ENCODE peak calls at places on chromosomes 12 and 14, in seven cellular contexts. One of them, this sample, is unnamed.

GRCh38 chr14:100734031-100734990 is 7.6 kb downstream of the DLK1 start:
- DNase-seq in stimulated activated CD8-positive, alpha-beta memory T cell treated with anti-CD3 and anti-CD28 coated beads, Interleukin-4, amount 100 ng/mL, for 48 hours: no peak
- DNase-seq in activated CD4-positive, alpha-beta T cell treated with anti-CD3 and anti-CD28 coated beads, Interleukin-2, amount 10 ng/mL, durations not matched to agents 7 days and 5 days: no peak
- DNase-seq in lung: no peak
- DNase-seq in GF-D8: no peak
- DNase-seq in iris pigment epithelial cell: no peak
- DNase-seq in CD8-positive, alpha-beta T cell: no peak
- DNase-seq in this sample: no peak

GRCh38 chr14:69693145-69693544 is 73.8 kb upstream of the SRSF5 start:
- DNase-seq in iris pigment epithelial cell: no peak
- DNase-seq in lung: no peak
- DNase-seq in activated CD4-positive, alpha-beta T cell treated with anti-CD3 and anti-CD28 coated beads, Interleukin-2, amount 10 ng/mL, durations not matched to agents 7 days and 5 days: no peak
- DNase-seq in GF-D8: no peak
- DNase-seq in stimulated activated CD8-positive, alpha-beta memory T cell treated with anti-CD3 and anti-CD28 coated beads, Interleukin-4, amount 100 ng/mL, for 48 hours: no peak
- DNase-seq in CD8-positive, alpha-beta T cell: no peak
- DNase-seq in this sample: no peak

GRCh38 chr12:3535431-3535841 is 44.4 kb downstream of the PRMT8 start:
- DNase-seq in lung: peak
- DNase-seq in activated CD4-positive, alpha-beta T cell treated with anti-CD3 and anti-CD28 coated beads, Interleukin-2, amount 10 ng/mL, durations not matched to agents 7 days and 5 days: no peak
- DNase-seq in GF-D8: no peak
- DNase-seq in iris pigment epithelial cell: no peak
- DNase-seq in stimulated activated CD8-positive, alpha-beta memory T cell treated with anti-CD3 and anti-CD28 coated beads, Interleukin-4, amount 100 ng/mL, for 48 hours: no peak
- DNase-seq in CD8-positive, alpha-beta T cell: no peak
- DNase-seq in this sample: no peak

GRCh38 chr14:60721331-60722162 is 2.6 kb downstream of the SIX4 start:
- DNase-seq in activated CD4-positive, alpha-beta T cell treated with anti-CD3 and anti-CD28 coated beads, Interleukin-2, amount 10 ng/mL, durations not matched to agents 7 days and 5 days: peak
- DNase-seq in GF-D8: no peak
- DNase-seq in lung: peak
- DNase-seq in stimulated activated CD8-positive, alpha-beta memory T cell treated with anti-CD3 and anti-CD28 coated beads, Interleukin-4, amount 100 ng/mL, for 48 hours: peak
- DNase-seq in iris pigment epithelial cell: peak
- DNase-seq in CD8-positive, alpha-beta T cell: peak
- DNase-seq in this sample: peak

GRCh38 chr12:42510823-42511222 is 78.7 kb downstream of the PRICKLE1 start:
- DNase-seq in stimulated activated CD8-positive, alpha-beta memory T cell treated with anti-CD3 and anti-CD28 coated beads, Interleukin-4, amount 100 ng/mL, for 48 hours: no peak
- DNase-seq in lung: no peak
- DNase-seq in activated CD4-positive, alpha-beta T cell treated with anti-CD3 and anti-CD28 coated beads, Interleukin-2, amount 10 ng/mL, durations not matched to agents 7 days and 5 days: no peak
- DNase-seq in iris pigment epithelial cell: no peak
- DNase-seq in GF-D8: no peak
- DNase-seq in CD8-positive, alpha-beta T cell: no peak
- DNase-seq in this sample: no peak

GRCh38 chr14:100076133-100076532 is 10.9 kb downstream of the EVL start:
- DNase-seq in CD8-positive, alpha-beta T cell: no peak
- DNase-seq in iris pigment epithelial cell: peak
- DNase-seq in activated CD4-positive, alpha-beta T cell treated with anti-CD3 and anti-CD28 coated beads, Interleukin-2, amount 10 ng/mL, durations not matched to agents 7 days and 5 days: no peak
- DNase-seq in GF-D8: peak
- DNase-seq in stimulated activated CD8-positive, alpha-beta memory T cell treated with anti-CD3 and anti-CD28 coated beads, Interleukin-4, amount 100 ng/mL, for 48 hours: peak
- DNase-seq in lung: no peak
- DNase-seq in this sample: peak

GRCh38 chr14:33880330-33880729 is 70.5 kb downstream of the EGLN3 start:
- DNase-seq in CD8-positive, alpha-beta T cell: no peak
- DNase-seq in iris pigment epithelial cell: no peak
- DNase-seq in stimulated activated CD8-positive, alpha-beta memory T cell treated with anti-CD3 and anti-CD28 coated beads, Interleukin-4, amount 100 ng/mL, for 48 hours: no peak
- DNase-seq in activated CD4-positive, alpha-beta T cell treated with anti-CD3 and anti-CD28 coated beads, Interleukin-2, amount 10 ng/mL, durations not matched to agents 7 days and 5 days: no peak
- DNase-seq in GF-D8: no peak
- DNase-seq in lung: no peak
- DNase-seq in this sample: no peak

GRCh38 chr12:22858849-22859569 is 234.0 kb downstream of the ETNK1 start:
- DNase-seq in lung: no peak
- DNase-seq in iris pigment epithelial cell: peak
- DNase-seq in CD8-positive, alpha-beta T cell: no peak
- DNase-seq in stimulated activated CD8-positive, alpha-beta memory T cell treated with anti-CD3 and anti-CD28 coated beads, Interleukin-4, amount 100 ng/mL, for 48 hours: no peak
- DNase-seq in activated CD4-positive, alpha-beta T cell treated with anti-CD3 and anti-CD28 coated beads, Interleukin-2, amount 10 ng/mL, durations not matched to agents 7 days and 5 days: no peak
- DNase-seq in GF-D8: no peak
- DNase-seq in this sample: no peak

GRCh38 chr12:2307550-2307949 is 254.8 kb downstream of the CACNA1C start:
- DNase-seq in iris pigment epithelial cell: no peak
- DNase-seq in CD8-positive, alpha-beta T cell: no peak
- DNase-seq in GF-D8: no peak
- DNase-seq in lung: no peak
- DNase-seq in activated CD4-positive, alpha-beta T cell treated with anti-CD3 and anti-CD28 coated beads, Interleukin-2, amount 10 ng/mL, durations not matched to agents 7 days and 5 days: no peak
- DNase-seq in stimulated activated CD8-positive, alpha-beta memory T cell treated with anti-CD3 and anti-CD28 coated beads, Interleukin-4, amount 100 ng/mL, for 48 hours: no peak
- DNase-seq in this sample: no peak

GRCh38 chr12:42135264-42135814 is 9.3 kb downstream of the GXYLT1 start:
- DNase-seq in lung: no peak
- DNase-seq in activated CD4-positive, alpha-beta T cell treated with anti-CD3 and anti-CD28 coated beads, Interleukin-2, amount 10 ng/mL, durations not matched to agents 7 days and 5 days: no peak
- DNase-seq in GF-D8: no peak
- DNase-seq in iris pigment epithelial cell: peak
- DNase-seq in stimulated activated CD8-positive, alpha-beta memory T cell treated with anti-CD3 and anti-CD28 coated beads, Interleukin-4, amount 100 ng/mL, for 48 hours: no peak
- DNase-seq in CD8-positive, alpha-beta T cell: no peak
- DNase-seq in this sample: no peak

GRCh38 chr12:5505116-5505515 is 73.2 kb downstream of the NTF3 start:
- DNase-seq in iris pigment epithelial cell: no peak
- DNase-seq in lung: no peak
- DNase-seq in GF-D8: no peak
- DNase-seq in activated CD4-positive, alpha-beta T cell treated with anti-CD3 and anti-CD28 coated beads, Interleukin-2, amount 10 ng/mL, durations not matched to agents 7 days and 5 days: no peak
- DNase-seq in CD8-positive, alpha-beta T cell: no peak
- DNase-seq in stimulated activated CD8-positive, alpha-beta memory T cell treated with anti-CD3 and anti-CD28 coated beads, Interleukin-4, amount 100 ng/mL, for 48 hours: no peak
- DNase-seq in this sample: no peak

GRCh38 chr14:52000019-52000582 is 10.8 kb downstream of the RTRAF start:
- DNase-seq in stimulated activated CD8-positive, alpha-beta memory T cell treated with anti-CD3 and anti-CD28 coated beads, Interleukin-4, amount 100 ng/mL, for 48 hours: no peak
- DNase-seq in CD8-positive, alpha-beta T cell: no peak
- DNase-seq in iris pigment epithelial cell: peak
- DNase-seq in GF-D8: no peak
- DNase-seq in activated CD4-positive, alpha-beta T cell treated with anti-CD3 and anti-CD28 coated beads, Interleukin-2, amount 10 ng/mL, durations not matched to agents 7 days and 5 days: no peak
- DNase-seq in lung: no peak
- DNase-seq in this sample: no peak

GRCh38 chr12:123223241-123223668 is 9.7 kb downstream of the MPHOSPH9 start:
- DNase-seq in stimulated activated CD8-positive, alpha-beta memory T cell treated with anti-CD3 and anti-CD28 coated beads, Interleukin-4, amount 100 ng/mL, for 48 hours: peak
- DNase-seq in lung: no peak
- DNase-seq in GF-D8: peak
- DNase-seq in iris pigment epithelial cell: no peak
- DNase-seq in CD8-positive, alpha-beta T cell: peak
- DNase-seq in activated CD4-positive, alpha-beta T cell treated with anti-CD3 and anti-CD28 coated beads, Interleukin-2, amount 10 ng/mL, durations not matched to agents 7 days and 5 days: peak
- DNase-seq in this sample: peak

GRCh38 chr12:126248871-126249403 is 1183.7 kb downstream of the AACS start:
- DNase-seq in GF-D8: no peak
- DNase-seq in activated CD4-positive, alpha-beta T cell treated with anti-CD3 and anti-CD28 coated beads, Interleukin-2, amount 10 ng/mL, durations not matched to agents 7 days and 5 days: no peak
- DNase-seq in CD8-positive, alpha-beta T cell: no peak
- DNase-seq in stimulated activated CD8-positive, alpha-beta memory T cell treated with anti-CD3 and anti-CD28 coated beads, Interleukin-4, amount 100 ng/mL, for 48 hours: no peak
- DNase-seq in lung: no peak
- DNase-seq in iris pigment epithelial cell: peak
- DNase-seq in this sample: no peak

GRCh38 chr12:98515368-98516183 is at the start of gene TMPO:
- DNase-seq in stimulated activated CD8-positive, alpha-beta memory T cell treated with anti-CD3 and anti-CD28 coated beads, Interleukin-4, amount 100 ng/mL, for 48 hours: peak
- DNase-seq in CD8-positive, alpha-beta T cell: peak
- DNase-seq in iris pigment epithelial cell: peak
- DNase-seq in GF-D8: peak
- DNase-seq in lung: peak
- DNase-seq in activated CD4-positive, alpha-beta T cell treated with anti-CD3 and anti-CD28 coated beads, Interleukin-2, amount 10 ng/mL, durations not matched to agents 7 days and 5 days: peak
- DNase-seq in this sample: peak

GRCh38 chr14:51157012-51157411 is 62.1 kb upstream of the TRIM9 start:
- DNase-seq in stimulated activated CD8-positive, alpha-beta memory T cell treated with anti-CD3 and anti-CD28 coated beads, Interleukin-4, amount 100 ng/mL, for 48 hours: no peak
- DNase-seq in lung: no peak
- DNase-seq in CD8-positive, alpha-beta T cell: no peak
- DNase-seq in iris pigment epithelial cell: peak
- DNase-seq in activated CD4-positive, alpha-beta T cell treated with anti-CD3 and anti-CD28 coated beads, Interleukin-2, amount 10 ng/mL, durations not matched to agents 7 days and 5 days: no peak
- DNase-seq in GF-D8: no peak
- DNase-seq in this sample: no peak

GRCh38 chr14:69242311-69243224 is 17.4 kb upstream of the GALNT16 start:
- DNase-seq in stimulated activated CD8-positive, alpha-beta memory T cell treated with anti-CD3 and anti-CD28 coated beads, Interleukin-4, amount 100 ng/mL, for 48 hours: peak
- DNase-seq in activated CD4-positive, alpha-beta T cell treated with anti-CD3 and anti-CD28 coated beads, Interleukin-2, amount 10 ng/mL, durations not matched to agents 7 days and 5 days: peak
- DNase-seq in GF-D8: peak
- DNase-seq in CD8-positive, alpha-beta T cell: peak
- DNase-seq in lung: peak
- DNase-seq in iris pigment epithelial cell: peak
- DNase-seq in this sample: peak

GRCh38 chr14:82595466-82595865 is 1061.8 kb upstream of the SEL1L start:
- DNase-seq in iris pigment epithelial cell: no peak
- DNase-seq in CD8-positive, alpha-beta T cell: no peak
- DNase-seq in stimulated activated CD8-positive, alpha-beta memory T cell treated with anti-CD3 and anti-CD28 coated beads, Interleukin-4, amount 100 ng/mL, for 48 hours: no peak
- DNase-seq in lung: no peak
- DNase-seq in activated CD4-positive, alpha-beta T cell treated with anti-CD3 and anti-CD28 coated beads, Interleukin-2, amount 10 ng/mL, durations not matched to agents 7 days and 5 days: no peak
- DNase-seq in GF-D8: no peak
- DNase-seq in this sample: no peak

GRCh38 chr14:95668235-95668772 is 17.9 kb upstream of the TCL1B start:
- DNase-seq in activated CD4-positive, alpha-beta T cell treated with anti-CD3 and anti-CD28 coated beads, Interleukin-2, amount 10 ng/mL, durations not matched to agents 7 days and 5 days: no peak
- DNase-seq in stimulated activated CD8-positive, alpha-beta memory T cell treated with anti-CD3 and anti-CD28 coated beads, Interleukin-4, amount 100 ng/mL, for 48 hours: no peak
- DNase-seq in lung: no peak
- DNase-seq in CD8-positive, alpha-beta T cell: no peak
- DNase-seq in GF-D8: no peak
- DNase-seq in iris pigment epithelial cell: no peak
- DNase-seq in this sample: no peak

GRCh38 chr12:121124402-121125109 is 8.1 kb upstream of the P2RX7 start:
- DNase-seq in stimulated activated CD8-positive, alpha-beta memory T cell treated with anti-CD3 and anti-CD28 coated beads, Interleukin-4, amount 100 ng/mL, for 48 hours: no peak
- DNase-seq in lung: no peak
- DNase-seq in CD8-positive, alpha-beta T cell: no peak
- DNase-seq in activated CD4-positive, alpha-beta T cell treated with anti-CD3 and anti-CD28 coated beads, Interleukin-2, amount 10 ng/mL, durations not matched to agents 7 days and 5 days: no peak
- DNase-seq in iris pigment epithelial cell: peak
- DNase-seq in GF-D8: no peak
- DNase-seq in this sample: no peak

GRCh38 chr14:104702673-104703072 is 13.3 kb downstream of the INF2 start:
- DNase-seq in activated CD4-positive, alpha-beta T cell treated with anti-CD3 and anti-CD28 coated beads, Interleukin-2, amount 10 ng/mL, durations not matched to agents 7 days and 5 days: no peak
- DNase-seq in CD8-positive, alpha-beta T cell: no peak
- DNase-seq in iris pigment epithelial cell: no peak
- DNase-seq in lung: no peak
- DNase-seq in GF-D8: no peak
- DNase-seq in stimulated activated CD8-positive, alpha-beta memory T cell treated with anti-CD3 and anti-CD28 coated beads, Interleukin-4, amount 100 ng/mL, for 48 hours: no peak
- DNase-seq in this sample: no peak

GRCh38 chr14:85195872-85196477 is 334.0 kb upstream of the FLRT2 start:
- DNase-seq in stimulated activated CD8-positive, alpha-beta memory T cell treated with anti-CD3 and anti-CD28 coated beads, Interleukin-4, amount 100 ng/mL, for 48 hours: no peak
- DNase-seq in CD8-positive, alpha-beta T cell: no peak
- DNase-seq in iris pigment epithelial cell: no peak
- DNase-seq in activated CD4-positive, alpha-beta T cell treated with anti-CD3 and anti-CD28 coated beads, Interleukin-2, amount 10 ng/mL, durations not matched to agents 7 days and 5 days: no peak
- DNase-seq in lung: no peak
- DNase-seq in GF-D8: no peak
- DNase-seq in this sample: no peak

GRCh38 chr12:76216585-76217472 is 131.4 kb downstream of the BBS10 start:
- DNase-seq in iris pigment epithelial cell: no peak
- DNase-seq in activated CD4-positive, alpha-beta T cell treated with anti-CD3 and anti-CD28 coated beads, Interleukin-2, amount 10 ng/mL, durations not matched to agents 7 days and 5 days: no peak
- DNase-seq in lung: no peak
- DNase-seq in CD8-positive, alpha-beta T cell: no peak
- DNase-seq in GF-D8: no peak
- DNase-seq in stimulated activated CD8-positive, alpha-beta memory T cell treated with anti-CD3 and anti-CD28 coated beads, Interleukin-4, amount 100 ng/mL, for 48 hours: no peak
- DNase-seq in this sample: no peak

GRCh38 chr14:39682563-39682962 is 250.3 kb upstream of the FBXO33 start:
- DNase-seq in CD8-positive, alpha-beta T cell: no peak
- DNase-seq in iris pigment epithelial cell: no peak
- DNase-seq in lung: no peak
- DNase-seq in GF-D8: no peak
- DNase-seq in stimulated activated CD8-positive, alpha-beta memory T cell treated with anti-CD3 and anti-CD28 coated beads, Interleukin-4, amount 100 ng/mL, for 48 hours: no peak
- DNase-seq in activated CD4-positive, alpha-beta T cell treated with anti-CD3 and anti-CD28 coated beads, Interleukin-2, amount 10 ng/mL, durations not matched to agents 7 days and 5 days: no peak
- DNase-seq in this sample: no peak

GRCh38 chr12:129028824-129029223 is 175.5 kb downstream of the GLT1D1 start:
- DNase-seq in GF-D8: no peak
- DNase-seq in iris pigment epithelial cell: no peak
- DNase-seq in stimulated activated CD8-positive, alpha-beta memory T cell treated with anti-CD3 and anti-CD28 coated beads, Interleukin-4, amount 100 ng/mL, for 48 hours: no peak
- DNase-seq in CD8-positive, alpha-beta T cell: no peak
- DNase-seq in activated CD4-positive, alpha-beta T cell treated with anti-CD3 and anti-CD28 coated beads, Interleukin-2, amount 10 ng/mL, durations not matched to agents 7 days and 5 days: no peak
- DNase-seq in lung: peak
- DNase-seq in this sample: no peak

This sample was measured in activated T-cell treated with anti-CD3 and anti-CD28 coated beads, Interleukin-2, amount 50 U/mL, for 48 hours.